ENCODE peak calls at places on chromosomes 3 and 15, in nine cellular contexts. D is OCI-LY7, S is NCI-H2029, M is M059J, K is NT2/D1, Q is amygdala, C is progenitor cell of endocrine pancreas, N is KBM-7, F is ovary. W is an unnamed sample.

GRCh38 chr15:94234300-94234699 is 2.9 kb downstream of the MCTP2 start:
- DNase-seq in Q (no peak), F (no peak), N (peak; percentile 44), D (no peak), M (peak; percentile 16), C (no peak), K (no peak), S (no peak), W (no peak)

GRCh38 chr3:157738441-157738840 is 235.2 kb upstream of the VEPH1 start:
- DNase-seq in K (no peak), N (no peak), S (no peak), D (no peak), C (no peak), F (no peak), Q (no peak), M (peak; percentile 21), W (no peak)

GRCh38 chr15:73927003-73927475 is 777 bp downstream of the LOXL1 start:
- DNase-seq in M (peak; percentile 58), N (peak; percentile 69), Q (no peak), C (peak; percentile 42), K (no peak), F (peak; percentile 72), D (no peak), S (no peak), W (peak; percentile 79)

GRCh38 chr3:61848885-61849284 is 287.5 kb downstream of the PTPRG start:
- DNase-seq in N (peak; percentile 17), C (no peak), K (no peak), Q (no peak), S (no peak), F (no peak), M (peak; percentile 72), D (no peak), W (no peak)

GRCh38 chr3:102979682-102980378 is 545.0 kb downstream of the ZPLD1 start:
- DNase-seq in F (peak; percentile 72), N (no peak), S (no peak), M (peak; percentile 95), Q (no peak), C (no peak), D (no peak), K (no peak), W (no peak)

GRCh38 chr3:33364531-33365128 is 75.6 kb downstream of the UBP1 start:
- DNase-seq in K (no peak), C (no peak), D (no peak), N (no peak), Q (no peak), S (no peak), F (no peak), M (peak; percentile 36), W (no peak)

GRCh38 chr15:77021088-77021481 is 26.2 kb downstream of the PSTPIP1 start:
- DNase-seq in K (no peak), S (no peak), F (no peak), Q (no peak), D (peak; percentile 13), N (no peak), C (no peak), M (peak; percentile 55), W (no peak)

GRCh38 chr3:13513913-13514517 is 33.9 kb downstream of the HDAC11 start:
- DNase-seq in Q (no peak), S (no peak), D (no peak), N (no peak), C (no peak), K (no peak), F (no peak), M (peak; percentile 46), W (no peak)

GRCh38 chr3:57298041-57298440 is 5.6 kb upstream of the ASB14 start:
- DNase-seq in C (no peak), D (no peak), K (no peak), Q (no peak), M (peak; percentile 78), N (no peak), S (no peak), F (no peak), W (no peak)

GRCh38 chr3:86830566-86830965 is 160.4 kb downstream of the VGLL3 start:
- DNase-seq in D (no peak), M (peak; percentile 4), Q (no peak), C (no peak), F (no peak), K (no peak), N (no peak), S (no peak), W (no peak)

GRCh38 chr15:34795267-34796081 is at the start of gene ACTC1:
- DNase-seq in D (no peak), M (peak; percentile 62), Q (no peak), N (no peak), S (no peak), F (peak; percentile 20), C (peak; percentile 61), K (no peak), W (peak; percentile 74)

GRCh38 chr3:195462308-195462610 is 19.4 kb upstream of the ACAP2 start:
- DNase-seq in C (no peak), N (no peak), D (no peak), S (no peak), Q (no peak), M (peak; percentile 8), K (no peak), F (no peak), W (no peak)

GRCh38 chr15:86183765-86184491 is 104.3 kb downstream of the AGBL1 start:
- DNase-seq in M (no peak), S (no peak), Q (no peak), F (no peak), N (no peak), D (no peak), K (no peak), C (no peak), W (no peak)

GRCh38 chr3:49157289-49157688 is 8.8 kb downstream of the CCDC71 start:
- DNase-seq in D (no peak), K (no peak), Q (no peak), S (no peak), N (no peak), F (no peak), C (no peak), M (no peak), W (no peak)

W was measured in ecto neural progenitor cell.